ENCODE peak calls at places on chromosome 4, in eight cellular contexts. N is stimulated activated CD4-positive, alpha-beta T cell treated with anti-CD3 and anti-CD28 coated beads, TNF-alpha, amount 100 ng/mL, for 4 hours; E is stimulated activated CD8-positive, alpha-beta memory T cell treated with anti-CD3 and anti-CD28 coated beads, Interleukin-12 subunit alpha, Interleukin-12 subunit beta, amount 100 ng/mL, for 4 hours; L is cerebellar cortex; V is nucleus accumbens; T is heart left ventricle; S is H9; W is activated T-helper 1 cell treated with anti-CD3 and anti-CD28 coated beads, Interleukin-2, amount 50 U/mL, for 16 hours. U is an unnamed sample.

GRCh38 chr4:121822796-121823504 is 733 bp downstream of the CCNA2 start:
- DNase-seq in N (no peak), E (no peak), W (no peak), L (peak), S (peak), V (peak), T (no peak), U (peak)

GRCh38 chr4:149891381-149891780 is 75.7 kb upstream of the IQCM start:
- DNase-seq in S (no peak), V (no peak), W (no peak), E (no peak), N (no peak), T (no peak), L (no peak), U (no peak)

GRCh38 chr4:102552781-102553180 is 51.6 kb downstream of the NFKB1 start:
- DNase-seq in E (no peak), L (no peak), T (no peak), N (no peak), S (no peak), W (no peak), V (no peak), U (no peak)

GRCh38 chr4:183631577-183632198 is 27.3 kb downstream of the RWDD4 start:
- DNase-seq in S (no peak), W (no peak), V (no peak), E (no peak), T (no peak), N (no peak), L (no peak), U (no peak)

GRCh38 chr4:55736605-55737183 is 82.9 kb upstream of the EXOC1L start:
- DNase-seq in N (no peak), S (no peak), T (no peak), V (no peak), L (peak), W (no peak), E (no peak), U (peak)

GRCh38 chr4:122744229-122744628 is 11.7 kb downstream of the BBS12 start:
- DNase-seq in N (no peak), E (no peak), V (no peak), S (no peak), W (no peak), T (no peak), L (no peak), U (no peak)

GRCh38 chr4:140018931-140019618 is 134.9 kb downstream of the MAML3 start:
- DNase-seq in T (no peak), E (no peak), W (no peak), L (no peak), S (no peak), N (no peak), V (no peak), U (no peak)

GRCh38 chr4:41129936-41130440 is 84.4 kb downstream of the APBB2 start:
- DNase-seq in S (no peak), L (no peak), N (no peak), T (no peak), V (no peak), E (no peak), W (no peak), U (no peak)

GRCh38 chr4:80307183-80307735 is 28.3 kb upstream of the CFAP299 start:
- DNase-seq in N (no peak), L (no peak), W (no peak), T (no peak), E (no peak), S (no peak), V (no peak), U (no peak)

GRCh38 chr4:96317924-96318323 is 478.0 kb downstream of the PDHA2 start:
- DNase-seq in W (no peak), L (no peak), E (no peak), V (no peak), T (no peak), S (no peak), N (no peak), U (no peak)

GRCh38 chr4:118981839-118982381 is 93.3 kb downstream of the SYNPO2 start:
- DNase-seq in E (no peak), N (no peak), L (peak), S (peak), T (peak), V (peak), W (peak), U (peak)

GRCh38 chr4:106766519-106766918 is 269.6 kb downstream of the DKK2 start:
- DNase-seq in S (no peak), E (no peak), W (no peak), L (no peak), N (no peak), T (no peak), V (no peak), U (no peak)

GRCh38 chr4:109730294-109731051 is 603 bp upstream of the PLA2G12A start:
- DNase-seq in L (peak), E (no peak), W (no peak), S (no peak), V (peak), N (no peak), T (peak), U (no peak)

GRCh38 chr4:20666471-20666870 is 33.8 kb upstream of the PACRGL start:
- DNase-seq in E (no peak), S (no peak), N (no peak), L (no peak), T (no peak), V (no peak), W (no peak), U (no peak)

GRCh38 chr4:110287130-110287529 is 88.7 kb upstream of the ELOVL6 start:
- DNase-seq in V (no peak), S (no peak), N (no peak), W (no peak), E (no peak), L (no peak), T (no peak), U (peak)

GRCh38 chr4:16250665-16251365 is 24.5 kb upstream of the TAPT1 start:
- DNase-seq in V (no peak), W (no peak), E (no peak), T (no peak), S (no peak), L (no peak), N (no peak), U (no peak)

GRCh38 chr4:108060164-108060563 is 70.5 kb downstream of the HADH start:
- DNase-seq in L (peak), S (peak), W (no peak), T (no peak), N (no peak), V (no peak), E (no peak), U (no peak)

GRCh38 chr4:147933316-147933715 is 201.4 kb downstream of the ARHGAP10 start:
- DNase-seq in V (no peak), N (no peak), S (no peak), W (no peak), L (peak), E (no peak), T (no peak), U (no peak)

GRCh38 chr4:140851032-140851636 is 94.9 kb upstream of the TBC1D9 start:
- DNase-seq in L (peak), T (peak), N (no peak), S (no peak), V (no peak), W (no peak), E (no peak), U (peak)

GRCh38 chr4:111066887-111067286 is 444.0 kb upstream of the PITX2 start:
- DNase-seq in S (no peak), T (no peak), N (no peak), V (no peak), E (no peak), W (no peak), L (no peak), U (no peak)

GRCh38 chr4:126213996-126214395 is 899.2 kb downstream of the FAT4 start:
- DNase-seq in N (no peak), E (no peak), T (no peak), W (no peak), L (no peak), V (no peak), S (no peak), U (peak)

GRCh38 chr4:152464030-152464823 is 71.7 kb downstream of the FBXW7 start:
- DNase-seq in W (no peak), E (no peak), N (no peak), V (no peak), S (no peak), T (no peak), L (no peak), U (no peak)

GRCh38 chr4:113761682-113762060 is at the start of gene CAMK2D:
- DNase-seq in E (peak), T (peak), N (peak), L (peak), S (peak), W (peak), V (peak), U (peak)

GRCh38 chr4:149785686-149786431 is 29.8 kb downstream of the IQCM start:
- DNase-seq in L (no peak), N (no peak), T (no peak), V (no peak), E (no peak), W (no peak), S (peak), U (no peak)

GRCh38 chr4:78200949-78201348 is 143.8 kb downstream of the FRAS1 start:
- DNase-seq in W (no peak), T (no peak), E (no peak), N (no peak), L (no peak), S (no peak), V (no peak), U (no peak)

GRCh38 chr4:108117473-108118182 is 51.1 kb downstream of the LEF1 start:
- DNase-seq in E (no peak), T (no peak), L (no peak), S (peak), W (no peak), V (no peak), N (no peak), U (no peak)

GRCh38 chr4:24370421-24370820 is 213.9 kb downstream of the DHX15 start:
- DNase-seq in E (no peak), T (no peak), S (no peak), N (no peak), V (no peak), W (no peak), L (peak), U (no peak)

GRCh38 chr4:36325916-36326315 is 44.5 kb downstream of the DTHD1 start:
- DNase-seq in E (no peak), N (no peak), W (no peak), L (no peak), T (no peak), S (no peak), V (no peak), U (no peak)

GRCh38 chr4:87529187-87529586 is at the start of gene SPARCL1:
- DNase-seq in N (no peak), V (peak), E (no peak), L (peak), S (no peak), T (peak), W (no peak), U (no peak)

GRCh38 chr4:143768007-143768591 is 67.6 kb upstream of the FREM3 start:
- DNase-seq in V (no peak), L (no peak), N (no peak), W (no peak), E (no peak), T (no peak), S (no peak), U (no peak)

GRCh38 chr4:83890231-83890630 is 354.3 kb downstream of the GPAT3 start:
- DNase-seq in W (no peak), E (no peak), S (no peak), T (no peak), V (no peak), N (no peak), L (no peak), U (no peak)

GRCh38 chr4:168812806-168813205 is 197.2 kb downstream of the CBR4 start:
- DNase-seq in V (no peak), T (no peak), L (no peak), S (no peak), W (no peak), E (no peak), N (no peak), U (no peak)

GRCh38 chr4:57442834-57443291 is 332.7 kb upstream of the IGFBP7 start:
- DNase-seq in S (peak), E (no peak), W (no peak), V (peak), N (no peak), L (peak), T (no peak), U (peak)

GRCh38 chr4:52617467-52618017 is 41.6 kb downstream of the USP46 start:
- DNase-seq in E (no peak), S (no peak), L (no peak), V (no peak), W (no peak), T (no peak), N (no peak), U (no peak)

GRCh38 chr4:168367065-168367464 is 48.5 kb upstream of the DDX60 start:
- DNase-seq in V (no peak), L (no peak), S (no peak), N (no peak), E (no peak), W (no peak), T (no peak), U (no peak)